ENCODE peak calls at places on chromosomes 7 and 10, in nine cellular contexts. One of them, this sample, is unnamed.
A peak's percentile ranks its signal among the peaks of the same experiment; 100 is the strongest.

GRCh38 chr7:103996639-103997038 is 7.2 kb upstream of the RELN start:
- DNase-seq in CD8-positive, alpha-beta T cell: no peak
- DNase-seq in HCT116: no peak
- DNase-seq in fibroblast of lung: no peak
- DNase-seq in kidney: no peak
- DNase-seq in ovary: no peak
- DNase-seq in BJ: no peak
- DNase-seq in Peyer's patch: no peak
- DNase-seq in K562: no peak
- DNase-seq in this sample: no peak

GRCh38 chr10:77328272-77328816 is 309.3 kb downstream of the KCNMA1 start:
- DNase-seq in K562: peak; percentile 15
- DNase-seq in HCT116: no peak
- DNase-seq in fibroblast of lung: peak; percentile 49
- DNase-seq in Peyer's patch: no peak
- DNase-seq in ovary: no peak
- DNase-seq in BJ: no peak
- DNase-seq in kidney: no peak
- DNase-seq in CD8-positive, alpha-beta T cell: no peak
- DNase-seq in this sample: no peak

GRCh38 chr10:131728829-131729228 is 172.0 kb upstream of the PPP2R2D start:
- DNase-seq in fibroblast of lung: no peak
- DNase-seq in ovary: no peak
- DNase-seq in Peyer's patch: peak; percentile 23
- DNase-seq in K562: no peak
- DNase-seq in kidney: no peak
- DNase-seq in HCT116: no peak
- DNase-seq in BJ: no peak
- DNase-seq in CD8-positive, alpha-beta T cell: no peak
- DNase-seq in this sample: no peak

GRCh38 chr7:151832656-151833055 is 44.3 kb downstream of the PRKAG2 start:
- DNase-seq in K562: no peak
- DNase-seq in CD8-positive, alpha-beta T cell: no peak
- DNase-seq in fibroblast of lung: no peak
- DNase-seq in ovary: no peak
- DNase-seq in HCT116: no peak
- DNase-seq in Peyer's patch: no peak
- DNase-seq in BJ: no peak
- DNase-seq in kidney: peak; percentile 24
- DNase-seq in this sample: no peak

GRCh38 chr10:43814611-43815010 is 165.9 kb upstream of the ZNF32 start:
- DNase-seq in K562: no peak
- DNase-seq in kidney: no peak
- DNase-seq in CD8-positive, alpha-beta T cell: no peak
- DNase-seq in fibroblast of lung: no peak
- DNase-seq in BJ: no peak
- DNase-seq in Peyer's patch: no peak
- DNase-seq in ovary: no peak
- DNase-seq in HCT116: no peak
- DNase-seq in this sample: no peak

GRCh38 chr7:80428161-80429054 is 83.5 kb downstream of the GNAT3 start:
- DNase-seq in BJ: no peak
- DNase-seq in K562: no peak
- DNase-seq in fibroblast of lung: peak; percentile 82
- DNase-seq in Peyer's patch: peak; percentile 51
- DNase-seq in HCT116: peak; percentile 54
- DNase-seq in kidney: no peak
- DNase-seq in CD8-positive, alpha-beta T cell: no peak
- DNase-seq in ovary: no peak
- DNase-seq in this sample: no peak

GRCh38 chr7:124155400-124156022 is 122.6 kb upstream of the TMEM229A start:
- DNase-seq in HCT116: peak; percentile 15
- DNase-seq in fibroblast of lung: peak; percentile 70
- DNase-seq in kidney: no peak
- DNase-seq in BJ: no peak
- DNase-seq in CD8-positive, alpha-beta T cell: no peak
- DNase-seq in ovary: no peak
- DNase-seq in K562: peak; percentile 10
- DNase-seq in Peyer's patch: no peak
- DNase-seq in this sample: no peak

GRCh38 chr10:124743188-124744046 is 761 bp downstream of the FAM53B start:
- DNase-seq in Peyer's patch: peak; percentile 71
- DNase-seq in BJ: no peak
- DNase-seq in HCT116: no peak
- DNase-seq in fibroblast of lung: peak; percentile 36
- DNase-seq in ovary: peak; percentile 68
- DNase-seq in CD8-positive, alpha-beta T cell: no peak
- DNase-seq in K562: peak; percentile 38
- DNase-seq in kidney: peak; percentile 86
- DNase-seq in this sample: no peak

GRCh38 chr7:117648203-117648866 is 168.5 kb downstream of the CFTR start:
- DNase-seq in ovary: no peak
- DNase-seq in HCT116: no peak
- DNase-seq in CD8-positive, alpha-beta T cell: no peak
- DNase-seq in BJ: no peak
- DNase-seq in K562: no peak
- DNase-seq in kidney: no peak
- DNase-seq in Peyer's patch: no peak
- DNase-seq in fibroblast of lung: no peak
- DNase-seq in this sample: no peak

GRCh38 chr7:87513735-87514319 is 38.3 kb upstream of the ABCB4 start:
- DNase-seq in fibroblast of lung: no peak
- DNase-seq in Peyer's patch: no peak
- DNase-seq in HCT116: no peak
- DNase-seq in CD8-positive, alpha-beta T cell: no peak
- DNase-seq in BJ: no peak
- DNase-seq in K562: no peak
- DNase-seq in ovary: no peak
- DNase-seq in kidney: no peak
- DNase-seq in this sample: no peak

GRCh38 chr10:70892631-70893030 is 4.3 kb upstream of the PCBD1 start:
- DNase-seq in BJ: no peak
- DNase-seq in HCT116: no peak
- DNase-seq in K562: no peak
- DNase-seq in Peyer's patch: peak; percentile 15
- DNase-seq in CD8-positive, alpha-beta T cell: no peak
- DNase-seq in fibroblast of lung: no peak
- DNase-seq in kidney: no peak
- DNase-seq in ovary: no peak
- DNase-seq in this sample: no peak

GRCh38 chr10:96904648-96905047 is 72.5 kb downstream of the LCOR start:
- DNase-seq in ovary: no peak
- DNase-seq in BJ: no peak
- DNase-seq in K562: no peak
- DNase-seq in fibroblast of lung: no peak
- DNase-seq in kidney: no peak
- DNase-seq in Peyer's patch: no peak
- DNase-seq in CD8-positive, alpha-beta T cell: no peak
- DNase-seq in HCT116: no peak
- DNase-seq in this sample: no peak

GRCh38 chr10:42475168-42476098 is 162.9 kb downstream of the ZNF33B start:
- DNase-seq in BJ: no peak
- DNase-seq in K562: peak; percentile 58
- DNase-seq in ovary: no peak
- DNase-seq in CD8-positive, alpha-beta T cell: no peak
- DNase-seq in Peyer's patch: no peak
- DNase-seq in fibroblast of lung: peak; percentile 70
- DNase-seq in HCT116: peak; percentile 85
- DNase-seq in kidney: peak; percentile 65
- DNase-seq in this sample: no peak

GRCh38 chr7:66304536-66304935 is 99.4 kb downstream of the TPST1 start:
- DNase-seq in CD8-positive, alpha-beta T cell: no peak
- DNase-seq in ovary: no peak
- DNase-seq in BJ: no peak
- DNase-seq in HCT116: no peak
- DNase-seq in Peyer's patch: no peak
- DNase-seq in K562: no peak
- DNase-seq in kidney: no peak
- DNase-seq in fibroblast of lung: peak; percentile 30
- DNase-seq in this sample: no peak

GRCh38 chr10:35369049-35369760 is 32.9 kb downstream of the CCNY start:
- DNase-seq in BJ: peak; percentile 11
- DNase-seq in CD8-positive, alpha-beta T cell: no peak
- DNase-seq in fibroblast of lung: peak; percentile 19
- DNase-seq in ovary: no peak
- DNase-seq in HCT116: no peak
- DNase-seq in Peyer's patch: no peak
- DNase-seq in kidney: no peak
- DNase-seq in K562: no peak
- DNase-seq in this sample: no peak

GRCh38 chr7:135300913-135301765 is 67.5 kb downstream of the STRA8 start:
- DNase-seq in Peyer's patch: no peak
- DNase-seq in fibroblast of lung: no peak
- DNase-seq in K562: no peak
- DNase-seq in HCT116: no peak
- DNase-seq in ovary: no peak
- DNase-seq in CD8-positive, alpha-beta T cell: no peak
- DNase-seq in kidney: no peak
- DNase-seq in BJ: no peak
- DNase-seq in this sample: no peak

DNA sequence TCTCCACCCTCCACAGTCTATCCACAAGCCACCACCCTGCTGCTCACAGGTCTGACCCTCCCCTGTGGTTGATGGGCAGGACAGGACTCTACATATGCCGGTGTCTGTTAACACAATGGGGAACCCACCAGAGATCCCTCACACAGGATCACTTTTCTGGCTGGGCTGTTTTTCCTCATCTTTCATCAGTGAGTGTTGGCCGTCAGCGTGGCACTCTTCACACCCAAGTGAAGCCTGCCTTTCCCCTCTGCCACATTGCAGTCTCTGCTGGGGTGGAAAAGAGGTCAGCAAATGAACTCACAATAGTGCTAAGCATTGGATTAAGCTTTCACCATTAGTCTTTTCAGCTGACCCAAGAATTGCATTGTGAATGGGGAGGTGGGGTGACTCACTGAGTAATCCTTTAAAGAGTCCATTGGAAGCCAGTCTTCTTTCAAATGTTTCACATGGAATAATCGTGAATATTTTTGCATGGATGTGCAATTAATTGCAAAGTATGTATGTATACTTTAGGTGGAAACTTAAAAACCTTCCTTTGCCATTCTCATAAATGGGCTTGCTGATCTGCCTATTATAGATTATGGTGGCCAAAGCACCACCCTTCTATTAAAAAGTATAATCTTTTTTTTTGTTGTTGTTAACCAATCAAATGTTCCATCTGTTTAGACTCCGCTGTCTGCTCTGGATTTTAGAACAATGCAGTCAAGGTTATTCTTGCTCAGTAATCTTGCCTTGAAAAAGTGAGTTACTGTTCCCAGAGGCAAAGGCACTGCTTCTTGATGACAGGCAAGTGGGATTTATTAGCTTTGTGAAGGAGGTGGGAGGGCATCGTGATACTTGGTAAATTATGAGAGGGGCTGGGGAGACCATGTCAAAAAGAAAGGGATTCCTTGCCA is 143.2 kb downstream of the KIAA1217 start:
- DNase-seq in ovary: no peak
- DNase-seq in BJ: no peak
- DNase-seq in fibroblast of lung: no peak
- DNase-seq in Peyer's patch: no peak
- DNase-seq in kidney: no peak
- DNase-seq in HCT116: no peak
- DNase-seq in CD8-positive, alpha-beta T cell: no peak
- DNase-seq in K562: no peak
- DNase-seq in this sample: no peak
- H3K4me3 ChIP-seq in ovary: no peak overlapping the region
- H3K4me3 ChIP-seq in BJ: no peak overlapping the region
- H3K4me3 ChIP-seq in fibroblast of lung: no peak overlapping the region
- H3K4me3 ChIP-seq in Peyer's patch: no peak overlapping the region
- H3K4me3 ChIP-seq in kidney: no peak overlapping the region
- H3K4me3 ChIP-seq in HCT116: no peak overlapping the region
- H3K4me3 ChIP-seq in CD8-positive, alpha-beta T cell: no peak overlapping the region
- H3K4me3 ChIP-seq in K562: no peak overlapping the region
- H3K4me3 ChIP-seq in this sample: no peak overlapping the region

GRCh38 chr10:72201293-72201692 is 14.5 kb upstream of the ANAPC16 start:
- DNase-seq in fibroblast of lung: no peak
- DNase-seq in HCT116: no peak
- DNase-seq in Peyer's patch: no peak
- DNase-seq in K562: no peak
- DNase-seq in BJ: no peak
- DNase-seq in kidney: no peak
- DNase-seq in ovary: no peak
- DNase-seq in CD8-positive, alpha-beta T cell: no peak
- DNase-seq in this sample: no peak
- H3K36me3 ChIP-seq in fibroblast of lung: no peaks in the 10 kb centered on the region
- H3K36me3 ChIP-seq in HCT116: no peaks in the 10 kb centered on the region
- H3K36me3 ChIP-seq in Peyer's patch: peaks cover 49% of the 10 kb centered on the region
- H3K36me3 ChIP-seq in K562: peaks cover 30% of the 10 kb centered on the region
- H3K36me3 ChIP-seq in BJ: no peaks in the 10 kb centered on the region
- H3K36me3 ChIP-seq in kidney: peaks cover 20% of the 10 kb centered on the region
- H3K36me3 ChIP-seq in ovary: no peaks in the 10 kb centered on the region
- H3K36me3 ChIP-seq in CD8-positive, alpha-beta T cell: peaks cover 9% of the 10 kb centered on the region
- H3K36me3 ChIP-seq in this sample: peaks cover 12% of the 10 kb centered on the region

DNA sequence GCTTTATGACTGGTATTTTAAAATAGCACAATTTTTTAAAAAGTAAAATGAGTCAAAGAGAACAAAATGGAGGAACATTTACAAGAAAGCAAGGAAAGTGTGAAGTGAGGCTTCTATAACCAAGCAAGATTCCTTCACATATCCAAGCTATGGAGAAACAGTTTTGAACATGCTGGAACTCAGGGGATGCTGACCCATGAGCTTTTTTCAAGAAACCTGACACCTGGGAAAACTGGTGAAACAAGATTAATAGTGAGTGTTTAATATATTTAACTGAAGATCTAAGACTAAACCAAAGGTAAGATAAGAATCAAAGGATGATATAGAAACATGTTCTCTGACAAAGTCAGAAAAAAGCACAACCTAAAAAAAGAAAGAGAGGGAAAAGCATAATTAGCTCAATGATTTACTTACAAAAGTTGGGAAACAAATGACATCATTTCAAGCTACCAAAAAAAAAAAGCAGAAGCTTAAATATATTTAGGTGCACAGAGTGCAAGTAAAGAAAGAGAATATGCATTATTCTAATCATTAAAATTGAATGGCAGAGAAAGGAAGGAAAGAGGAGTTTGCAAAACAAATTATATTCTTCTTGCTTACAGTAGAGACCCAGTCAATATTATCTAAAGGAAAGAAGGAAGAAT is 24.9 kb downstream of the C7orf25 start:
- DNase-seq in CD8-positive, alpha-beta T cell: no peak
- DNase-seq in K562: no peak
- DNase-seq in ovary: no peak
- DNase-seq in BJ: no peak
- DNase-seq in kidney: no peak
- DNase-seq in HCT116: no peak
- DNase-seq in fibroblast of lung: no peak
- DNase-seq in Peyer's patch: no peak
- DNase-seq in this sample: no peak
- H3K4me3 ChIP-seq in CD8-positive, alpha-beta T cell: no peak overlapping the region
- H3K4me3 ChIP-seq in K562: no peak overlapping the region
- H3K4me3 ChIP-seq in ovary: no peak overlapping the region
- H3K4me3 ChIP-seq in BJ: no peak overlapping the region
- H3K4me3 ChIP-seq in kidney: peak overlapping the region; percentile 96
- H3K4me3 ChIP-seq in HCT116: no peak overlapping the region
- H3K4me3 ChIP-seq in fibroblast of lung: no peak overlapping the region
- H3K4me3 ChIP-seq in Peyer's patch: no peak overlapping the region
- H3K4me3 ChIP-seq in this sample: no peak overlapping the region

DNA sequence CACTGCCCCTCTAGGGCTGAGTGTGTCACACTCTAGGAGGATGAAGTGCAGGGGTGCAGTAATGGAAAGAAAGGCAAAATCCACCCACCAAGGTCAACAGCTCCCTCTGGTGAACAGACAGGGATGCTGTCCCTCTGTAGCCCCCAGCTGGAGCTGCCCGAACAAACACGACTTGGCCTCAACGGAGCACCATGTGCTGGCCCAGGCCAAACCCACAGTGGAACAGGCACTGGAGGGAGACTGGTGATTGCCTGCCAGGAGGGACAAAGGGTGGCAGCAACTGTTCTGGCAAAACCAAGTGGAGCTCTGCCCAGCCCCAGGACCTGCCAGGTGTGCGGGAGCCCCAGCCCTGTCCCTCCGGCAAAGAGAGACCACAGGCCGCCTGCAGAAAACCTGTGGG is 20.7 kb downstream of the PDIA4 start:
- DNase-seq in Peyer's patch: no peak
- DNase-seq in BJ: no peak
- DNase-seq in fibroblast of lung: no peak
- DNase-seq in kidney: no peak
- DNase-seq in CD8-positive, alpha-beta T cell: no peak
- DNase-seq in K562: peak; percentile 48
- DNase-seq in HCT116: no peak
- DNase-seq in ovary: no peak
- DNase-seq in this sample: no peak
- H3K36me3 ChIP-seq in Peyer's patch: peaks cover 91% of the 10 kb centered on the region
- H3K36me3 ChIP-seq in BJ: peaks cover 38% of the 10 kb centered on the region
- H3K36me3 ChIP-seq in fibroblast of lung: peaks cover 33% of the 10 kb centered on the region
- H3K36me3 ChIP-seq in kidney: peaks cover 47% of the 10 kb centered on the region
- H3K36me3 ChIP-seq in CD8-positive, alpha-beta T cell: peaks cover 29% of the 10 kb centered on the region
- H3K36me3 ChIP-seq in K562: peaks cover 99% of the 10 kb centered on the region
- H3K36me3 ChIP-seq in HCT116: peaks cover 67% of the 10 kb centered on the region
- H3K36me3 ChIP-seq in ovary: no peaks in the 10 kb centered on the region
- H3K36me3 ChIP-seq in this sample: peaks cover 56% of the 10 kb centered on the region